ENCODE peak calls at places on chromosomes 2 and 18, in five cellular contexts. S, B, A, H and F are unnamed samples.

GRCh38 chr2:149715005-149715592 is 127.5 kb upstream of the MMADHC start:
- DNase-seq in S (peak; percentile 47), B (no peak), A (no peak), H (no peak), F (no peak)

GRCh38 chr2:118881490-118882129 is 34.2 kb upstream of the EN1 start:
- DNase-seq in S (peak; percentile 77), B (peak; percentile 81), A (no peak), H (peak; percentile 49), F (peak; percentile 72)

GRCh38 chr2:25672500-25673169 is 742 bp downstream of the DTNB start:
- DNase-seq in S (peak; percentile 84), B (peak; percentile 93), A (no peak), H (peak; percentile 47), F (peak; percentile 61)

GRCh38 chr2:197857708-197858107 is 53.3 kb downstream of the PLCL1 start:
- DNase-seq in S (no peak), B (no peak), A (no peak), H (no peak), F (no peak)

GRCh38 chr2:162457021-162457420 is 113.1 kb downstream of the GCA start:
- DNase-seq in S (no peak), B (no peak), A (no peak), H (no peak), F (no peak)

GRCh38 chr2:15941970-15942710 is 1.8 kb downstream of the MYCN start:
- DNase-seq in S (peak; percentile 64), B (no peak), A (no peak), H (no peak), F (no peak)

GRCh38 chr2:10439185-10439879 is 8.8 kb downstream of the ODC1 start:
- DNase-seq in S (no peak), B (no peak), A (no peak), H (no peak), F (peak; percentile 38)

GRCh38 chr18:76145968-76146367 is 349.1 kb downstream of the ZNF516 start:
- DNase-seq in S (no peak), B (no peak), A (no peak), H (no peak), F (no peak)

GRCh38 chr2:158034198-158034831 is 67.4 kb upstream of the UPP2 start:
- DNase-seq in S (peak; percentile 82), B (no peak), A (no peak), H (no peak), F (peak; percentile 68)

GRCh38 chr2:108271691-108272253 is 16.9 kb upstream of the SULT1C2 start:
- DNase-seq in S (no peak), B (no peak), A (no peak), H (no peak), F (peak; percentile 27)

GRCh38 chr18:63879684-63880083 is 7.8 kb upstream of the SERPINB2 start:
- DNase-seq in S (no peak), B (no peak), A (no peak), H (no peak), F (peak; percentile 29)

GRCh38 chr2:162297925-162298552 is 20.4 kb downstream of the IFIH1 start:
- DNase-seq in S (peak; percentile 81), B (no peak), A (peak; percentile 47), H (no peak), F (peak; percentile 86)

GRCh38 chr2:52881606-52882005 is 886.0 kb upstream of the CHAC2 start:
- DNase-seq in S (no peak), B (no peak), A (no peak), H (no peak), F (no peak)

GRCh38 chr2:96584017-96584416 is 47.5 kb downstream of the ARID5A start:
- DNase-seq in S (no peak), B (no peak), A (no peak), H (no peak), F (peak; percentile 68)

GRCh38 chr2:39780825-39781600 is 2.0 kb upstream of the THUMPD2 start:
- DNase-seq in S (no peak), B (no peak), A (no peak), H (no peak), F (no peak)

GRCh38 chr2:173829727-173830126 is 135.4 kb downstream of the SP3 start:
- DNase-seq in S (no peak), B (no peak), A (no peak), H (no peak), F (no peak)

GRCh38 chr2:2839393-2840096 is 508.5 kb upstream of the MYT1L start:
- DNase-seq in S (no peak), B (peak; percentile 51), A (no peak), H (no peak), F (no peak)

GRCh38 chr2:144379891-144380311 is 140.0 kb downstream of the ZEB2 start:
- DNase-seq in S (peak; percentile 19), B (peak; percentile 76), A (no peak), H (peak; percentile 55), F (no peak)

GRCh38 chr18:23077493-23078256 is 57.6 kb upstream of the CABLES1 start:
- DNase-seq in S (no peak), B (no peak), A (no peak), H (no peak), F (peak; percentile 9)

GRCh38 chr2:145379934-145380333 is 860.0 kb upstream of the ZEB2 start:
- DNase-seq in S (no peak), B (no peak), A (no peak), H (no peak), F (no peak)

GRCh38 chr18:40357536-40357935 is 1597.5 kb upstream of the PIK3C3 start:
- DNase-seq in S (no peak), B (no peak), A (no peak), H (no peak), F (no peak)

GRCh38 chr2:56008661-56009411 is 85.3 kb upstream of the EFEMP1 start:
- DNase-seq in S (peak; percentile 94), B (no peak), A (peak; percentile 6), H (peak; percentile 61), F (peak; percentile 45)

GRCh38 chr2:207727256-207727655 is 15.8 kb downstream of the CCNYL1 start:
- DNase-seq in S (no peak), B (no peak), A (no peak), H (no peak), F (no peak)

GRCh38 chr2:125281242-125281641 is 1256.2 kb downstream of the CNTNAP5 start:
- DNase-seq in S (no peak), B (no peak), A (no peak), H (no peak), F (no peak)

GRCh38 chr2:215755651-215756350 is 257.6 kb downstream of the MREG start:
- DNase-seq in S (no peak), B (no peak), A (no peak), H (no peak), F (no peak)

GRCh38 chr2:239130041-239130440 is 270.8 kb downstream of the HDAC4 start:
- DNase-seq in S (no peak), B (no peak), A (no peak), H (no peak), F (no peak)

GRCh38 chr2:153543639-153544071 is 65.1 kb upstream of the RPRM start:
- DNase-seq in S (peak; percentile 26), B (no peak), A (no peak), H (no peak), F (no peak)

GRCh38 chr2:37625781-37626548 is 45.5 kb downstream of the CDC42EP3 start:
- DNase-seq in S (no peak), B (peak; percentile 89), A (no peak), H (peak; percentile 59), F (no peak)

GRCh38 chr2:37625156-37625555 is 46.3 kb downstream of the CDC42EP3 start:
- DNase-seq in S (no peak), B (no peak), A (no peak), H (no peak), F (peak; percentile 64)

GRCh38 chr2:37622434-37623202 is 48.8 kb downstream of the CDC42EP3 start:
- DNase-seq in S (no peak), B (no peak), A (no peak), H (no peak), F (no peak)

GRCh38 chr2:37623409-37623808 is 48.0 kb downstream of the CDC42EP3 start:
- DNase-seq in S (no peak), B (no peak), A (no peak), H (no peak), F (no peak)

DNA sequence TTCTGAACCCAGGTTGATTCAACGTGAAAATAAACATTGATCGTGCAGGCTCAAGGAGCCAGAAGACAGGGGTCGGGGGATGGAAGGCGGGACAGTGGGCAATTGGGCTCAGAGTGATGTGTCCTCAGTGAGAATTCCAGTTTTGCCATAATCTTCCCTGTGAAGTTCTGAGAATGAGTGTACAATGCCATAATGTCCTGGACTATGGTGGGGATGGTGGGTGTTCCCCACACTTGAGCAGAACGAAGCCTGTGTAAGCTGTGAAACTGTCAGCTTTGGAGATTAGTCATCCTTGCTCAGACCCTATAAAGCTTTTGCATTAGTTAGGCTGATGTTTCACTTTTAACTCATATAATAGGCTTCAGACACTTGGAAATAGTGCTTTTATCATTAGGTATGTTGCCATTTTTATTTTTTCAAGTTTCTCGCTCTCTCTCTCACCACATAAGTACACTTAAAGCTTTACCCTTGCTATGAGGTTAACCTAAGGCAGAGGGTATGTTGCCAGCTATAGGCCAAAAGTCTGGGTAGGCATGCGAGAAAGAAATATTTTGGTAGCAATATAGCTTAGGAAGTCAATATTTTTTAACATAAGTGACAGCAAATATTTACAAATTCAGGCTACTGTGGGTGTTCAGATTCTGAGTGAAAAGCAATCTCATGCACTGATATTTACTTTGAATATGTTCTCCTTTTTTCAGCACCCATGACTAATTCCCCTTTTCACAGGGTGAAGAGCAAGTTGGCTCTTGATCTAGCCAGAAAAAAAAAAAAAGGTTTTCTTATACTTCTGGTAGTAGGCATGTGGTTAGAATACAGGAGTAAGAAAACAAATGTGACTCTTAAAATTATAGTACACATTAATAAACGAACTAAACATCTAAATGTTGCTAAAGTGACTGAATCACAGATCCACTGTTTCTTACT is 47.2 kb downstream of the CDC42EP3 start:
- DNase-seq in S (no peak), B (no peak), A (no peak), H (no peak), F (peak; percentile 25)
- H3K4me1 ChIP-seq in S (no peaks in the 10 kb centered on the region), B (peaks cover 39% of the 10 kb centered on the region), A (peaks cover 52% of the 10 kb centered on the region), H (no peaks in the 10 kb centered on the region), F (peaks cover 24% of the 10 kb centered on the region)

DNA sequence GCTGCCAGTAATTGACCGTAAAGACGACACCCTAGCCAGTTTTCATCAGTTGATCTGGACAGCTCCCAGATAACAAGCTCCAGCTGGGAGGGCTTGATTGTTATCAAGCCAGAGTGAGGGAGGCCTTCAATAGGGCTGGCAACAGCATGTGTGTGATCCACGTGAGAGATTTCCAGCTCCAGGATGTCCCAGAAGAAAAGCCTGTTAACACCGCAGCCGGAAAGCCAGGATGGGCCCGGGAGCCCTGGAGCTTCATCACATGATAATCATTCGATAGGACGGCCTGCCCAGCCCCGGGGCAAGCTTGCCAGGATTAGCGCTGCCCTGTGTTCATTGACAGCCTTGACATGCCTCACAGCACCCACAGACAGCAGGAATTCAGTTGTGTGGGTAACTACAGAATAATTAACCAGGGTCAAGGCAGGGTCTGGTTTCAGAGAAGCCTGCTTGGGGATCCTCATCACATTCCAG is 182.5 kb downstream of the C1D start:
- DNase-seq in S (peak; percentile 33), B (no peak), A (no peak), H (no peak), F (no peak)
- TF ChIP-seq CTCF in S (no peak), B (no peak), A (no peak), H (no peak), F (no peak)

DNA sequence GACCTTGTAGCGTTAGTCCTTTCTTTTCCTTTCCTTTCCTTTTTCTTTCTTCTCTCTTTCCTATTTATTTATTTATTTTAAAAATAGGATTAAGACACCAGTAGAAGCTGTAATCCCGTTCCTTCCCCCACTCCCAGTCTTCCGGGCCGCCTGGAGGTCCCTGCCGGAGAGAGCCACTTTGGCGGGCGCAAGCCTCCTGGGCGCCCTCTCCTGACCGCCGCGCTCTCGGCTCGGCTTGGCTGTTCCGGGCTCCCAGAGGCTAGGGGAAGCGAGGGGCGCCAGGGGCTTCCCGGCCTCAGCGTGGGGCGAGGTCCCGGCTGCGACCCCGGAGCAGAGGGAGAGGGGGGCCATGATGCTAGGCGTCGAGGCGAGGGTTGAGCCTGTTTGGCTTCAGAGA is 10.9 kb downstream of the MEIS1 start:
- DNase-seq in S (peak; percentile 85), B (no peak), A (no peak), H (no peak), F (peak; percentile 74)
- H3K4me3 ChIP-seq in S (peak overlapping the region; percentile 39), B (peak overlapping the region; percentile 29), A (peak overlapping the region; percentile 75), H (peak overlapping the region; percentile 41), F (peak overlapping the region; percentile 94)

GRCh38 chr2:222760301-222760897 is 88.9 kb downstream of the MOGAT1 start:
- DNase-seq in S (peak; percentile 16), B (no peak), A (no peak), H (no peak), F (no peak)
- H3K4me1 ChIP-seq in S (peaks cover 33% of the 10 kb centered on the region), B (no peaks in the 10 kb centered on the region), A (no peaks in the 10 kb centered on the region), H (no peaks in the 10 kb centered on the region), F (no peaks in the 10 kb centered on the region)